ENCODE peak calls at places on chromosomes 7 and 10, in ten cellular contexts. H, Q, X, K, G, I, R, J, Z and Y are unnamed samples. For H3K9me3, the result is how much of the 10 kb centered on the place peaks cover.

GRCh38 chr10:122199689-122200088 is 71.4 kb upstream of the BTBD16 start:
- DNase-seq in G (no peak), Z (no peak), Q (no peak), K (no peak), J (no peak), H (no peak), X (no peak), I (no peak), R (no peak), Y (no peak)

GRCh38 chr10:1024103-1024502 is 1.6 kb downstream of the IDI2 start:
- DNase-seq in Z (no peak), G (no peak), I (no peak), X (no peak), Q (no peak), H (no peak), J (no peak), R (no peak), K (no peak), Y (no peak)

GRCh38 chr10:124180947-124181549 is 87.7 kb upstream of the CHST15 start:
- DNase-seq in Z (no peak), Q (no peak), K (no peak), R (no peak), H (no peak), I (no peak), G (no peak), X (no peak), J (no peak), Y (no peak)

GRCh38 chr7:101863598-101863997 is 46.2 kb downstream of the CUX1 start:
- DNase-seq in J (no peak), I (no peak), H (no peak), R (no peak), Q (no peak), Z (no peak), X (no peak), K (no peak), G (no peak), Y (no peak)

GRCh38 chr10:73168486-73168844 is 546 bp downstream of the FAM149B1 start:
- DNase-seq in Q (no peak), G (no peak), Z (no peak), J (no peak), K (no peak), H (no peak), R (no peak), I (no peak), X (no peak), Y (no peak)

GRCh38 chr10:42939237-42939636 is 137.6 kb upstream of the RET start:
- DNase-seq in G (no peak), K (no peak), I (peak), H (no peak), Z (no peak), Q (no peak), X (no peak), J (no peak), R (no peak), Y (no peak)

GRCh38 chr10:117968354-117969182 is 78.2 kb downstream of the RAB11FIP2 start:
- DNase-seq in H (no peak), K (no peak), R (no peak), G (no peak), I (no peak), X (no peak), J (no peak), Q (no peak), Z (no peak), Y (no peak)

GRCh38 chr10:14366760-14367159 is 36.0 kb upstream of the FRMD4A start:
- DNase-seq in K (no peak), Z (no peak), X (peak), I (no peak), G (no peak), J (no peak), Q (no peak), H (no peak), R (no peak), Y (no peak)

GRCh38 chr7:34750209-34750608 is 92.2 kb downstream of the NPSR1 start:
- DNase-seq in I (no peak), J (no peak), R (no peak), Z (no peak), K (no peak), X (no peak), H (no peak), Q (no peak), G (no peak), Y (no peak)

GRCh38 chr7:98066934-98067507 is 39.6 kb upstream of the LMTK2 start:
- DNase-seq in Q (no peak), Z (no peak), X (no peak), I (no peak), K (no peak), J (no peak), R (no peak), G (peak), H (no peak), Y (no peak)

GRCh38 chr7:137933270-137934017 is 68.4 kb downstream of the CREB3L2 start:
- DNase-seq in X (peak), R (no peak), G (no peak), J (peak), H (no peak), K (peak), I (no peak), Z (no peak), Q (peak), Y (no peak)

GRCh38 chr7:128869944-128870285 is 7.3 kb downstream of the ATP6V1F start:
- DNase-seq in X (no peak), Q (no peak), H (no peak), R (no peak), Z (no peak), I (no peak), J (no peak), K (no peak), G (no peak), Y (no peak)

GRCh38 chr10:110600487-110601101 is 33.1 kb downstream of the SMC3 start:
- DNase-seq in R (no peak), Z (no peak), I (no peak), G (peak), J (no peak), H (no peak), X (peak), K (no peak), Q (peak), Y (no peak)

GRCh38 chr10:46227571-46228075 is 59.2 kb upstream of the ANTXRL start:
- DNase-seq in Q (no peak), H (no peak), G (no peak), J (no peak), I (peak), R (peak), K (peak), Z (no peak), X (no peak), Y (no peak)

GRCh38 chr10:74929197-74929596 is 102.8 kb downstream of the KAT6B start:
- DNase-seq in H (no peak), I (no peak), Q (peak), Z (no peak), J (no peak), G (no peak), X (no peak), R (no peak), K (no peak), Y (no peak)

GRCh38 chr7:47973739-47974138 is 5.7 kb downstream of the HUS1 start:
- DNase-seq in Q (no peak), Z (no peak), K (no peak), H (no peak), J (no peak), G (no peak), I (no peak), X (no peak), R (no peak), Y (no peak)

GRCh38 chr7:82017334-82017943 is 247.6 kb upstream of the HGF start:
- DNase-seq in I (no peak), J (no peak), K (no peak), X (no peak), G (no peak), Z (no peak), R (no peak), H (no peak), Q (peak), Y (no peak)

GRCh38 chr10:75058142-75058541 is 53.3 kb upstream of the SAMD8 start:
- DNase-seq in Q (no peak), I (peak), G (no peak), K (no peak), J (peak), X (no peak), H (no peak), R (no peak), Z (no peak), Y (no peak)

GRCh38 chr10:96765406-96766240 is 45.3 kb upstream of the PIK3AP1 start:
- DNase-seq in Q (peak), G (peak), J (peak), I (peak), K (peak), H (peak), Z (peak), X (peak), R (peak), Y (peak)

GRCh38 chr7:101816499-101817030 is 861 bp upstream of the CUX1 start:
- DNase-seq in G (peak), K (peak), R (no peak), I (peak), H (no peak), X (peak), Q (peak), J (peak), Z (peak), Y (no peak)

GRCh38 chr7:1922870-1923236 is 252.8 kb downstream of the ELFN1 start:
- DNase-seq in Q (no peak), H (no peak), Z (no peak), I (no peak), R (no peak), X (no peak), J (no peak), K (no peak), G (no peak), Y (no peak)

GRCh38 chr10:43823237-43823605 is 174.5 kb upstream of the ZNF32 start:
- DNase-seq in J (no peak), X (no peak), Z (no peak), R (no peak), I (no peak), G (no peak), K (no peak), Q (no peak), H (no peak), Y (no peak)

GRCh38 chr10:98613446-98613845 is 166.7 kb upstream of the HPS1 start:
- DNase-seq in Q (no peak), H (no peak), Z (no peak), G (no peak), X (no peak), I (no peak), J (no peak), R (no peak), K (no peak), Y (no peak)

GRCh38 chr7:140330128-140330527 is 68.2 kb downstream of the SLC37A3 start:
- DNase-seq in H (no peak), K (no peak), I (peak), Z (no peak), X (no peak), G (no peak), R (no peak), Q (no peak), J (no peak), Y (no peak)

GRCh38 chr10:80612261-80612660 is 74.6 kb downstream of the SH2D4B start:
- DNase-seq in X (no peak), G (no peak), Q (no peak), R (no peak), J (no peak), H (no peak), K (peak), I (no peak), Z (no peak), Y (no peak)

GRCh38 chr7:41576176-41576575 is 126.7 kb downstream of the INHBA start:
- DNase-seq in I (no peak), Z (no peak), G (no peak), Q (peak), H (no peak), X (no peak), J (no peak), R (no peak), K (no peak), Y (no peak)

GRCh38 chr7:66308411-66308810 is 103.3 kb downstream of the TPST1 start:
- DNase-seq in G (no peak), H (no peak), J (no peak), X (no peak), Q (no peak), I (no peak), Z (no peak), R (no peak), K (no peak), Y (no peak)

GRCh38 chr10:126702181-126702580 is 31.7 kb upstream of the C10orf90 start:
- DNase-seq in R (peak), Z (no peak), Q (peak), J (no peak), H (no peak), I (no peak), G (no peak), K (no peak), X (no peak), Y (no peak)

GRCh38 chr7:140078392-140078791 is 15.6 kb upstream of the PARP12 start:
- DNase-seq in R (no peak), X (no peak), Z (no peak), J (no peak), G (no peak), K (no peak), H (no peak), I (no peak), Q (no peak), Y (no peak)

GRCh38 chr10:54133201-54133600 is 667.8 kb downstream of the PCDH15 start:
- DNase-seq in J (no peak), H (no peak), Q (no peak), R (no peak), I (no peak), Z (no peak), X (no peak), K (no peak), G (no peak), Y (no peak)

GRCh38 chr7:23106801-23107713 is 1.5 kb downstream of the KLHL7 start:
- DNase-seq in G (no peak), K (no peak), Q (peak), R (no peak), Z (no peak), H (no peak), I (no peak), X (no peak), J (no peak), Y (no peak)

GRCh38 chr7:93043393-93043985 is 74.3 kb downstream of the SAMD9 start:
- DNase-seq in Z (no peak), R (no peak), I (peak), J (peak), G (no peak), Q (peak), K (no peak), H (no peak), X (no peak), Y (no peak)

GRCh38 chr10:112135604-112136003 is 48.0 kb downstream of the GPAM start:
- DNase-seq in X (no peak), H (no peak), R (no peak), J (no peak), Z (no peak), K (no peak), Q (no peak), G (no peak), I (no peak), Y (no peak)

GRCh38 chr10:44962870-44963738 is 3.5 kb downstream of the RASSF4 start:
- DNase-seq in H (no peak), K (no peak), Z (no peak), R (no peak), Q (no peak), X (no peak), I (peak), J (peak), G (no peak), Y (no peak)

GRCh38 chr10:62095341-62096071 is 173.1 kb downstream of the RTKN2 start:
- DNase-seq in Z (no peak), Q (peak), R (peak), I (no peak), J (no peak), G (no peak), K (no peak), X (no peak), H (no peak), Y (no peak)

GRCh38 chr7:159226303-159226702 is 81.6 kb upstream of the VIPR2 start:
- DNase-seq in I (no peak), J (no peak), G (no peak), H (no peak), R (no peak), X (no peak), Q (no peak), Z (no peak), K (no peak), Y (no peak)

GRCh38 chr7:159229683-159230475 is 85.2 kb upstream of the VIPR2 start:
- DNase-seq in K (no peak), Z (no peak), R (no peak), H (no peak), Q (no peak), J (no peak), X (no peak), I (no peak), G (no peak), Y (no peak)

GRCh38 chr7:159231017-159231416 is 86.3 kb upstream of the VIPR2 start:
- DNase-seq in R (no peak), Q (no peak), G (no peak), K (no peak), Z (no peak), X (no peak), I (no peak), J (no peak), H (no peak), Y (no peak)

DNA sequence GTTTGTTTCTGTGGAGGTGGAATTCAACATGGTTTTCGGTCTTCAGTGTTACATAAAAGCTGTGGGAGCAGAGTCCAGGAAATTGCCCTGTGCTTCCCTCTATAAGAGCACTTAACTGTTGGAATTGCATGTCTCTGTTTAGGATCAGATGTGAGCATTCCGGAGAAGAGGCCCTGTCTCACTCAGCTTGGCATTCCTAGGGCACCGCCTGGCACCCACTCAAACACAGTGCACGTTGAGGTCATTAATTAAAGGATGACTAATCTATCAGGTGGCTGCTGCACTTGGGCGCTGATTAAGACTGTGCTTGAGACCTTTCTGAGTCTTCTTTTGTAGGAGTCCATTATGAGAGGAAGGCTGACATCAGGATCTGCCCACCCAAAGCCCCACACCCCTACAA is 82.8 kb upstream of the VIPR2 start:
- DNase-seq in H (no peak), K (no peak), I (no peak), J (no peak), R (no peak), Z (no peak), G (no peak), Q (no peak), X (peak), Y (no peak)
- H3K9me3 ChIP-seq in H (under half), K (under half), I (under half), J (under half), R (under half), Z (under half), G (under half), Q (under half), X (under half), Y (under half)

GRCh38 chr10:15461353-15462108 is 90.4 kb upstream of the FAM171A1 start:
- DNase-seq in X (peak), K (no peak), R (no peak), Z (no peak), G (no peak), I (no peak), H (no peak), Q (peak), J (no peak), Y (no peak)

GRCh38 chr10:15460661-15461060 is 89.6 kb upstream of the FAM171A1 start:
- DNase-seq in J (no peak), R (no peak), G (no peak), I (no peak), Z (no peak), K (no peak), H (no peak), Q (no peak), X (no peak), Y (no peak)

GRCh38 chr10:15457382-15457781 is 86.3 kb upstream of the FAM171A1 start:
- DNase-seq in G (no peak), J (no peak), Q (no peak), R (no peak), H (no peak), I (no peak), Z (no peak), X (no peak), K (no peak), Y (no peak)

GRCh38 chr10:15462253-15462885 is 91.3 kb upstream of the FAM171A1 start:
- DNase-seq in Z (no peak), X (no peak), G (no peak), J (no peak), H (no peak), K (no peak), I (no peak), R (no peak), Q (no peak), Y (no peak)

GRCh38 chr10:15459218-15459617 is 88.1 kb upstream of the FAM171A1 start:
- DNase-seq in I (no peak), X (no peak), K (no peak), J (no peak), Q (no peak), G (no peak), H (no peak), Z (no peak), R (no peak), Y (no peak)
- H3K9me3 ChIP-seq in I (under half), X (under half), K (under half), J (under half), Q (under half), G (under half), H (under half), Z (under half), R (under half), Y (under half)

GRCh38 chr10:25565570-25565969 is 368.5 kb upstream of the MYO3A start:
- DNase-seq in H (no peak), Q (no peak), K (no peak), X (no peak), R (no peak), G (no peak), I (no peak), Z (no peak), J (no peak), Y (no peak)
- H3K9me3 ChIP-seq in H (under half), Q (under half), K (under half), X (under half), R (under half), G (under half), I (under half), Z (under half), J (under half), Y (under half)

GRCh38 chr10:129921801-129922597 is 42.1 kb downstream of the EBF3 start:
- DNase-seq in H (no peak), I (peak), Z (no peak), G (peak), R (no peak), K (no peak), Q (no peak), X (no peak), J (no peak), Y (no peak)
- H3K9me3 ChIP-seq in H (under half), I (under half), Z (under half), G (under half), R (under half), K (under half), Q (under half), X (under half), J (under half), Y (under half)

GRCh38 chr7:257647-257992 is 32.4 kb upstream of the FOXL3 start:
- DNase-seq in I (no peak), K (no peak), R (no peak), Z (peak), G (no peak), J (no peak), X (no peak), H (peak), Q (no peak), Y (no peak)
- H3K9me3 ChIP-seq in I (under half), K (under half), R (under half), Z (under half), G (under half), J (under half), X (under half), H (under half), Q (under half), Y (under half)

GRCh38 chr10:130809181-130809580 is 502.3 kb downstream of the TCERG1L start:
- DNase-seq in H (no peak), J (no peak), X (no peak), R (no peak), I (no peak), Z (no peak), Q (no peak), K (peak), G (no peak), Y (no peak)

GRCh38 chr10:130808686-130809085 is 502.8 kb downstream of the TCERG1L start:
- DNase-seq in I (no peak), K (peak), H (no peak), J (no peak), R (no peak), X (no peak), Q (no peak), Z (no peak), G (no peak), Y (no peak)

GRCh38 chr10:130807721-130808120 is 503.8 kb downstream of the TCERG1L start:
- DNase-seq in Q (no peak), H (no peak), K (peak), I (no peak), G (no peak), Z (no peak), J (no peak), R (no peak), X (no peak), Y (no peak)

GRCh38 chr10:130807096-130807495 is 504.4 kb downstream of the TCERG1L start:
- DNase-seq in J (no peak), R (no peak), K (peak), Z (no peak), I (no peak), X (no peak), Q (no peak), G (no peak), H (no peak), Y (no peak)

DNA sequence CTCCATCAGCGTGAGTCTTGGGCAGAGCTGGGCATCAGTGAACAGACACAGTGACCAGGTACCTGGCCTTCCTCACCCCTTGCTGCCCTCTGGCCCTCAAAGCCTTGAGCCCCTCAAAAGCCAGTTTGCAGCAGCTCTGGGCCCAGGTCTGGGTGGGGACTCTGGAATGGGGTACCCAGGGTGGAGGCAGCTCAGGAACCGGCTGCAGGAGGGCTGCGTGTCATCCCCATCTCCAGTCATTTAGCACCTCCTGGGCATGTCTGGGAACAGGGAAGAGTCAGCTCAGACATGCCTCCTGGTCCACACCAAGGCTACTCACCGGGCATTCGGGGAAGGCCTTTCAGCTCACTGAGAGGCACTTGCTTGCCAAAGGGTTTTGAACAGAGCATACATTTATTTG is 503.3 kb downstream of the TCERG1L start:
- DNase-seq in J (no peak), R (no peak), X (no peak), Z (no peak), Q (no peak), I (no peak), H (no peak), K (peak), G (no peak), Y (no peak)
- H3K9me3 ChIP-seq in J (under half), R (under half), X (under half), Z (under half), Q (half or more), I (under half), H (under half), K (under half), G (under half), Y (under half)